ENCODE peak calls at places on chromosome 22, in five cellular contexts. Z is T follicular helper cell; S is fibroblast of the conjunctiva; R is activated T-helper 1 cell treated with anti-CD3 and anti-CD28 coated beads, Interleukin-12 subunit alpha, Interleukin-12 subunit beta, Interleukin-2, Interleukin-4 antibody, amounts not matched to agents 30 ng/mL and 10 ng/mL and 1 ng/mL, durations not matched to agents 14 hours and 24 hours and 36 hours; F is stimulated activated naive CD8-positive, alpha-beta T cell treated with anti-CD3 and anti-CD28 coated beads, Interleukin-15, Interleukin-2, amounts not matched to agents 100 U/mL and 50 U/mL, for 24 hours. W is an unnamed sample.

GRCh38 chr22:39090426-39091064 is 6.5 kb upstream of the APOBEC3H start:
- DNase-seq in Z (peak), S (no peak), R (peak), F (peak), W (no peak)

GRCh38 chr22:42685941-42686666 is 34.6 kb downstream of the A4GALT start:
- DNase-seq in Z (no peak), S (peak), R (no peak), F (no peak), W (no peak)

GRCh38 chr22:41302016-41302767 is 867 bp downstream of the ZC3H7B start:
- DNase-seq in Z (no peak), S (no peak), R (no peak), F (peak), W (peak)

GRCh38 chr22:42432020-42432596 is at the start of gene NFAM1:
- DNase-seq in Z (no peak), S (no peak), R (no peak), F (no peak), W (no peak)

GRCh38 chr22:46358766-46359165 is 23.3 kb downstream of the TRMU start:
- DNase-seq in Z (no peak), S (no peak), R (no peak), F (no peak), W (no peak)

GRCh38 chr22:22746963-22747933 is 102.8 kb downstream of the GGTLC2 start:
- DNase-seq in Z (no peak), S (no peak), R (no peak), F (no peak), W (peak)

GRCh38 chr22:46592390-46592872 is 27.8 kb upstream of the GRAMD4 start:
- DNase-seq in Z (no peak), S (no peak), R (peak), F (peak), W (peak)

GRCh38 chr22:41862530-41863266 is 29.8 kb downstream of the SREBF2 start:
- DNase-seq in Z (no peak), S (no peak), R (peak), F (peak), W (peak)

GRCh38 chr22:45308624-45309421 is 911 bp upstream of the FAM118A start:
- DNase-seq in Z (no peak), S (no peak), R (no peak), F (peak), W (no peak)

GRCh38 chr22:40857309-40857851 is 432 bp downstream of the XPNPEP3 start:
- DNase-seq in Z (no peak), S (no peak), R (no peak), F (no peak), W (no peak)

GRCh38 chr22:39690901-39691620 is 120.5 kb downstream of the CACNA1I start:
- DNase-seq in Z (no peak), S (no peak), R (no peak), F (peak), W (no peak)

GRCh38 chr22:44159230-44159629 is 21.5 kb upstream of the PARVG start:
- DNase-seq in Z (no peak), S (no peak), R (no peak), F (no peak), W (no peak)

GRCh38 chr22:16957781-16958180 is 50.2 kb downstream of the GAB4 start:
- DNase-seq in Z (no peak), S (no peak), R (no peak), F (no peak), W (no peak)

GRCh38 chr22:39705386-39705785 is 134.8 kb downstream of the CACNA1I start:
- DNase-seq in Z (no peak), S (no peak), R (no peak), F (no peak), W (no peak)

GRCh38 chr22:24521791-24522245 is 26.7 kb downstream of the UPB1 start:
- DNase-seq in Z (no peak), S (peak), R (peak), F (peak), W (peak)

GRCh38 chr22:50308597-50308935 is 1.1 kb upstream of the PLXNB2 start:
- DNase-seq in Z (no peak), S (no peak), R (no peak), F (no peak), W (no peak)

GRCh38 chr22:33866521-33866920 is 53.8 kb downstream of the LARGE1 start:
- DNase-seq in Z (no peak), S (no peak), R (no peak), F (no peak), W (no peak)

GRCh38 chr22:43387815-43388214 is 24.0 kb upstream of the MPPED1 start:
- DNase-seq in Z (no peak), S (no peak), R (no peak), F (no peak), W (no peak)

GRCh38 chr22:46546466-46547178 is 9.2 kb upstream of the CELSR1 start:
- DNase-seq in Z (no peak), S (no peak), R (no peak), F (no peak), W (no peak)

GRCh38 chr22:29664731-29665130 is 55.1 kb upstream of the CABP7 start:
- DNase-seq in Z (no peak), S (no peak), R (no peak), F (no peak), W (no peak)

GRCh38 chr22:20606784-20607128 is 99.3 kb downstream of the MED15 start:
- DNase-seq in Z (no peak), S (no peak), R (no peak), F (no peak), W (no peak)

GRCh38 chr22:47164514-47165337 is 402.3 kb downstream of the TBC1D22A start:
- DNase-seq in Z (no peak), S (no peak), R (no peak), F (no peak), W (no peak)

GRCh38 chr22:19346677-19347265 is 55.3 kb upstream of the CLTCL1 start:
- DNase-seq in Z (no peak), S (no peak), R (no peak), F (no peak), W (no peak)

GRCh38 chr22:28198692-28199091 is 279.6 kb upstream of the PITPNB start:
- DNase-seq in Z (no peak), S (no peak), R (no peak), F (no peak), W (no peak)

GRCh38 chr22:47994045-47994444 is 1231.6 kb downstream of the TBC1D22A start:
- DNase-seq in Z (no peak), S (no peak), R (no peak), F (no peak), W (no peak)

GRCh38 chr22:31659246-31659645 is 2.8 kb downstream of the PISD start:
- DNase-seq in Z (no peak), S (no peak), R (no peak), F (no peak), W (no peak)

GRCh38 chr22:20775342-20775895 is 1.5 kb downstream of the SERPIND1 start:
- DNase-seq in Z (no peak), S (no peak), R (no peak), F (no peak), W (no peak)

GRCh38 chr22:37526376-37526775 is 7.2 kb upstream of the CARD10 start:
- DNase-seq in Z (no peak), S (no peak), R (no peak), F (no peak), W (no peak)

GRCh38 chr22:22691716-22692701 is 47.6 kb downstream of the GGTLC2 start:
- DNase-seq in Z (no peak), S (no peak), R (no peak), F (no peak), W (no peak)

GRCh38 chr22:36467042-36467810 is 14.2 kb downstream of the TXN2 start:
- DNase-seq in Z (no peak), S (no peak), R (no peak), F (no peak), W (no peak)

GRCh38 chr22:24021304-24021703 is 10.2 kb downstream of the CABIN1 start:
- DNase-seq in Z (no peak), S (no peak), R (no peak), F (no peak), W (no peak)

GRCh38 chr22:41201146-41201545 is 4.0 kb upstream of the L3MBTL2 start:
- DNase-seq in Z (no peak), S (no peak), R (no peak), F (no peak), W (no peak)

GRCh38 chr22:35997438-35997837 is 31.2 kb downstream of the RBFOX2 start:
- DNase-seq in Z (no peak), S (peak), R (no peak), F (no peak), W (no peak)

GRCh38 chr22:33853200-33854097 is 66.8 kb downstream of the LARGE1 start:
- DNase-seq in Z (no peak), S (peak), R (no peak), F (peak), W (peak)

GRCh38 chr22:42924436-42924835 is 67.4 kb upstream of the ARFGAP3 start:
- DNase-seq in Z (no peak), S (no peak), R (no peak), F (no peak), W (no peak)

GRCh38 chr22:33470456-33470855 is 412.3 kb upstream of the SYN3 start:
- DNase-seq in Z (no peak), S (no peak), R (no peak), F (no peak), W (no peak)

W was measured in NAMALWA.